ENCODE peak calls at places on chromosomes 2 and 18, in ten cellular contexts. One of them, this sample, is unnamed.

GRCh38 chr2:45045706-45046105 is 36.5 kb upstream of the SIX2 start:
- DNase-seq in psoas muscle: no peak
- DNase-seq in stomach: no peak
- DNase-seq in CD4-positive, alpha-beta T cell: no peak
- DNase-seq in CD8-positive, alpha-beta memory T cell: no peak
- DNase-seq in naive thymus-derived CD4-positive, alpha-beta T cell: no peak
- DNase-seq in right cardiac atrium: no peak
- DNase-seq in neuronal stem cell: no peak
- DNase-seq in breast epithelium: no peak
- DNase-seq in IMR-90: no peak
- DNase-seq in this sample: no peak

GRCh38 chr2:67259581-67260347 is 137.4 kb upstream of the ETAA1 start:
- DNase-seq in psoas muscle: no peak
- DNase-seq in stomach: no peak
- DNase-seq in CD4-positive, alpha-beta T cell: no peak
- DNase-seq in CD8-positive, alpha-beta memory T cell: no peak
- DNase-seq in naive thymus-derived CD4-positive, alpha-beta T cell: no peak
- DNase-seq in right cardiac atrium: peak
- DNase-seq in neuronal stem cell: no peak
- DNase-seq in breast epithelium: no peak
- DNase-seq in IMR-90: peak
- DNase-seq in this sample: no peak

GRCh38 chr2:141341444-141341843 is 789.4 kb downstream of the LRP1B start:
- DNase-seq in psoas muscle: no peak
- DNase-seq in stomach: no peak
- DNase-seq in CD4-positive, alpha-beta T cell: no peak
- DNase-seq in CD8-positive, alpha-beta memory T cell: no peak
- DNase-seq in naive thymus-derived CD4-positive, alpha-beta T cell: no peak
- DNase-seq in right cardiac atrium: no peak
- DNase-seq in neuronal stem cell: no peak
- DNase-seq in breast epithelium: no peak
- DNase-seq in IMR-90: peak
- DNase-seq in this sample: no peak

GRCh38 chr2:112634874-112635157 is 10.9 kb upstream of the SLC20A1 start:
- DNase-seq in psoas muscle: no peak
- DNase-seq in stomach: no peak
- DNase-seq in CD4-positive, alpha-beta T cell: no peak
- DNase-seq in CD8-positive, alpha-beta memory T cell: no peak
- DNase-seq in naive thymus-derived CD4-positive, alpha-beta T cell: no peak
- DNase-seq in right cardiac atrium: no peak
- DNase-seq in neuronal stem cell: no peak
- DNase-seq in breast epithelium: no peak
- DNase-seq in IMR-90: no peak
- DNase-seq in this sample: no peak

GRCh38 chr2:171598713-171599319 is 76.5 kb downstream of the CYBRD1 start:
- DNase-seq in psoas muscle: no peak
- DNase-seq in stomach: peak
- DNase-seq in CD4-positive, alpha-beta T cell: peak
- DNase-seq in CD8-positive, alpha-beta memory T cell: peak
- DNase-seq in naive thymus-derived CD4-positive, alpha-beta T cell: peak
- DNase-seq in right cardiac atrium: no peak
- DNase-seq in neuronal stem cell: peak
- DNase-seq in breast epithelium: no peak
- DNase-seq in IMR-90: peak
- DNase-seq in this sample: no peak

GRCh38 chr2:42914860-42915259 is 122.5 kb upstream of the HAAO start:
- DNase-seq in psoas muscle: no peak
- DNase-seq in stomach: no peak
- DNase-seq in CD4-positive, alpha-beta T cell: no peak
- DNase-seq in CD8-positive, alpha-beta memory T cell: no peak
- DNase-seq in naive thymus-derived CD4-positive, alpha-beta T cell: no peak
- DNase-seq in right cardiac atrium: no peak
- DNase-seq in neuronal stem cell: no peak
- DNase-seq in breast epithelium: no peak
- DNase-seq in IMR-90: no peak
- DNase-seq in this sample: no peak

GRCh38 chr2:172096661-172097547 is 5.8 kb downstream of the DLX2 start:
- DNase-seq in psoas muscle: no peak
- DNase-seq in stomach: no peak
- DNase-seq in CD4-positive, alpha-beta T cell: no peak
- DNase-seq in CD8-positive, alpha-beta memory T cell: no peak
- DNase-seq in naive thymus-derived CD4-positive, alpha-beta T cell: peak
- DNase-seq in right cardiac atrium: no peak
- DNase-seq in neuronal stem cell: peak
- DNase-seq in breast epithelium: no peak
- DNase-seq in IMR-90: peak
- DNase-seq in this sample: no peak

GRCh38 chr18:70981400-70982140 is 692.7 kb downstream of the SOCS6 start:
- DNase-seq in psoas muscle: no peak
- DNase-seq in stomach: no peak
- DNase-seq in CD4-positive, alpha-beta T cell: no peak
- DNase-seq in CD8-positive, alpha-beta memory T cell: no peak
- DNase-seq in naive thymus-derived CD4-positive, alpha-beta T cell: no peak
- DNase-seq in right cardiac atrium: no peak
- DNase-seq in neuronal stem cell: no peak
- DNase-seq in breast epithelium: no peak
- DNase-seq in IMR-90: no peak
- DNase-seq in this sample: no peak

GRCh38 chr18:53941601-53942335 is 282.7 kb downstream of the MBD2 start:
- DNase-seq in psoas muscle: no peak
- DNase-seq in stomach: no peak
- DNase-seq in CD4-positive, alpha-beta T cell: no peak
- DNase-seq in CD8-positive, alpha-beta memory T cell: no peak
- DNase-seq in naive thymus-derived CD4-positive, alpha-beta T cell: no peak
- DNase-seq in right cardiac atrium: no peak
- DNase-seq in neuronal stem cell: no peak
- DNase-seq in breast epithelium: no peak
- DNase-seq in IMR-90: no peak
- DNase-seq in this sample: no peak

GRCh38 chr2:226609361-226609760 is 190.3 kb downstream of the IRS1 start:
- DNase-seq in psoas muscle: no peak
- DNase-seq in stomach: no peak
- DNase-seq in CD4-positive, alpha-beta T cell: no peak
- DNase-seq in CD8-positive, alpha-beta memory T cell: no peak
- DNase-seq in naive thymus-derived CD4-positive, alpha-beta T cell: no peak
- DNase-seq in right cardiac atrium: no peak
- DNase-seq in neuronal stem cell: no peak
- DNase-seq in breast epithelium: no peak
- DNase-seq in IMR-90: peak
- DNase-seq in this sample: no peak

GRCh38 chr18:48019557-48019956 is 89.1 kb upstream of the SMAD2 start:
- DNase-seq in psoas muscle: no peak
- DNase-seq in stomach: peak
- DNase-seq in CD4-positive, alpha-beta T cell: no peak
- DNase-seq in CD8-positive, alpha-beta memory T cell: no peak
- DNase-seq in naive thymus-derived CD4-positive, alpha-beta T cell: no peak
- DNase-seq in right cardiac atrium: peak
- DNase-seq in neuronal stem cell: no peak
- DNase-seq in breast epithelium: no peak
- DNase-seq in IMR-90: no peak
- DNase-seq in this sample: no peak

GRCh38 chr2:133026536-133027177 is 356.7 kb upstream of the LYPD1 start:
- DNase-seq in psoas muscle: no peak
- DNase-seq in stomach: no peak
- DNase-seq in CD4-positive, alpha-beta T cell: no peak
- DNase-seq in CD8-positive, alpha-beta memory T cell: no peak
- DNase-seq in naive thymus-derived CD4-positive, alpha-beta T cell: no peak
- DNase-seq in right cardiac atrium: no peak
- DNase-seq in neuronal stem cell: peak
- DNase-seq in breast epithelium: no peak
- DNase-seq in IMR-90: peak
- DNase-seq in this sample: no peak

GRCh38 chr2:109648041-109648527 is 33.9 kb downstream of the SOWAHC start:
- DNase-seq in psoas muscle: no peak
- DNase-seq in stomach: no peak
- DNase-seq in CD4-positive, alpha-beta T cell: no peak
- DNase-seq in CD8-positive, alpha-beta memory T cell: no peak
- DNase-seq in naive thymus-derived CD4-positive, alpha-beta T cell: no peak
- DNase-seq in right cardiac atrium: no peak
- DNase-seq in neuronal stem cell: no peak
- DNase-seq in breast epithelium: peak
- DNase-seq in IMR-90: no peak
- DNase-seq in this sample: no peak

GRCh38 chr2:195482050-195482449 is 175.0 kb upstream of the SLC39A10 start:
- DNase-seq in psoas muscle: no peak
- DNase-seq in stomach: no peak
- DNase-seq in CD4-positive, alpha-beta T cell: no peak
- DNase-seq in CD8-positive, alpha-beta memory T cell: no peak
- DNase-seq in naive thymus-derived CD4-positive, alpha-beta T cell: no peak
- DNase-seq in right cardiac atrium: no peak
- DNase-seq in neuronal stem cell: no peak
- DNase-seq in breast epithelium: no peak
- DNase-seq in IMR-90: no peak
- DNase-seq in this sample: no peak
- H3K27ac ChIP-seq in psoas muscle: no peak
- H3K27ac ChIP-seq in stomach: no peak
- H3K27ac ChIP-seq in CD4-positive, alpha-beta T cell: no peak
- H3K27ac ChIP-seq in CD8-positive, alpha-beta memory T cell: no peak
- H3K27ac ChIP-seq in naive thymus-derived CD4-positive, alpha-beta T cell: no peak
- H3K27ac ChIP-seq in right cardiac atrium: no peak
- H3K27ac ChIP-seq in neuronal stem cell: no peak
- H3K27ac ChIP-seq in breast epithelium: no peak
- H3K27ac ChIP-seq in IMR-90: no peak
- H3K27ac ChIP-seq in this sample: no peak

DNA sequence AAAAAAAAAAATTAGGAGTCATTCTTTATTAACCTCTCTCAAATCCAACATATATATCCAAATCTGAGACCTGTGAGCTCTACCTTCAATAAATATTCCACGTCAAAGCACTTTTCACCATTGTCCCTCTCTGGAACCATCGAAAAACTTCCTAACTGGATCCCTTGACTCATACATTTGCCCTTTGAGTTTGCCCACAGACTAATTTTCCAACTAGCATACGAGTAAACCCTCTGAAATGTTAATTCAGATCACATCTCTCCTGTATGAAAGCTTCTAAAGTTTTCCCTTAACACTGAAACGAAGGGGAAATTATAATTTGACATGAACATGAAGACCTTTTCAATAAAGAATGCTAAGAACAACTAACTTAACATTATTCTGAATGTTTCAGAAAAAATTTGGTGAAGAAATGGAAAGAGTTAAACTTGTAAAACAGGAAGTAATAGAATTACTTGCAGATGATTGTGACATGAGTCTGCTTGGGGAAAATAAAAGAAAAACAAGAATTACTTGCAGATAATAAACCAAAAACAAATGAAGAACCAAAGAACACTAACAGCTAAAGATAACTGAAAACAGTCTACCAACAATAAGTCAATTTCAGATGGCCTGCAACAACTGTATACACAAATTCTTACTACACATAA is 110.6 kb downstream of the C2orf74 start:
- DNase-seq in psoas muscle: no peak
- DNase-seq in stomach: no peak
- DNase-seq in CD4-positive, alpha-beta T cell: no peak
- DNase-seq in CD8-positive, alpha-beta memory T cell: no peak
- DNase-seq in naive thymus-derived CD4-positive, alpha-beta T cell: no peak
- DNase-seq in right cardiac atrium: no peak
- DNase-seq in neuronal stem cell: no peak
- DNase-seq in breast epithelium: no peak
- DNase-seq in IMR-90: peak
- DNase-seq in this sample: no peak
- H3K27ac ChIP-seq in psoas muscle: no peak
- H3K27ac ChIP-seq in stomach: no peak
- H3K27ac ChIP-seq in CD4-positive, alpha-beta T cell: no peak
- H3K27ac ChIP-seq in CD8-positive, alpha-beta memory T cell: no peak
- H3K27ac ChIP-seq in naive thymus-derived CD4-positive, alpha-beta T cell: no peak
- H3K27ac ChIP-seq in right cardiac atrium: no peak
- H3K27ac ChIP-seq in neuronal stem cell: no peak
- H3K27ac ChIP-seq in breast epithelium: no peak
- H3K27ac ChIP-seq in IMR-90: no peak
- H3K27ac ChIP-seq in this sample: no peak

GRCh38 chr18:12438257-12438656 is 30.5 kb downstream of the PRELID3A start:
- DNase-seq in psoas muscle: no peak
- DNase-seq in stomach: no peak
- DNase-seq in CD4-positive, alpha-beta T cell: no peak
- DNase-seq in CD8-positive, alpha-beta memory T cell: no peak
- DNase-seq in naive thymus-derived CD4-positive, alpha-beta T cell: no peak
- DNase-seq in right cardiac atrium: no peak
- DNase-seq in neuronal stem cell: no peak
- DNase-seq in breast epithelium: no peak
- DNase-seq in IMR-90: no peak
- DNase-seq in this sample: no peak
- H3K27ac ChIP-seq in psoas muscle: no peak
- H3K27ac ChIP-seq in stomach: no peak
- H3K27ac ChIP-seq in CD4-positive, alpha-beta T cell: no peak
- H3K27ac ChIP-seq in CD8-positive, alpha-beta memory T cell: no peak
- H3K27ac ChIP-seq in naive thymus-derived CD4-positive, alpha-beta T cell: no peak
- H3K27ac ChIP-seq in right cardiac atrium: no peak
- H3K27ac ChIP-seq in neuronal stem cell: no peak
- H3K27ac ChIP-seq in breast epithelium: no peak
- H3K27ac ChIP-seq in IMR-90: no peak
- H3K27ac ChIP-seq in this sample: no peak

GRCh38 chr2:8676191-8676914 is 5.5 kb upstream of the ID2 start:
- DNase-seq in psoas muscle: peak
- DNase-seq in stomach: peak
- DNase-seq in CD4-positive, alpha-beta T cell: no peak
- DNase-seq in CD8-positive, alpha-beta memory T cell: no peak
- DNase-seq in naive thymus-derived CD4-positive, alpha-beta T cell: no peak
- DNase-seq in right cardiac atrium: peak
- DNase-seq in neuronal stem cell: peak
- DNase-seq in breast epithelium: peak
- DNase-seq in IMR-90: peak
- DNase-seq in this sample: peak
- H3K27ac ChIP-seq in psoas muscle: peak
- H3K27ac ChIP-seq in stomach: peak
- H3K27ac ChIP-seq in CD4-positive, alpha-beta T cell: no peak
- H3K27ac ChIP-seq in CD8-positive, alpha-beta memory T cell: peak
- H3K27ac ChIP-seq in naive thymus-derived CD4-positive, alpha-beta T cell: no peak
- H3K27ac ChIP-seq in right cardiac atrium: peak
- H3K27ac ChIP-seq in neuronal stem cell: no peak
- H3K27ac ChIP-seq in breast epithelium: peak
- H3K27ac ChIP-seq in IMR-90: peak
- H3K27ac ChIP-seq in this sample: peak

GRCh38 chr2:138247302-138247701 is 254.3 kb upstream of the SPOPL start:
- DNase-seq in psoas muscle: no peak
- DNase-seq in stomach: no peak
- DNase-seq in CD4-positive, alpha-beta T cell: no peak
- DNase-seq in CD8-positive, alpha-beta memory T cell: no peak
- DNase-seq in naive thymus-derived CD4-positive, alpha-beta T cell: no peak
- DNase-seq in right cardiac atrium: no peak
- DNase-seq in neuronal stem cell: no peak
- DNase-seq in breast epithelium: no peak
- DNase-seq in IMR-90: no peak
- DNase-seq in this sample: no peak
- H3K27ac ChIP-seq in psoas muscle: no peak
- H3K27ac ChIP-seq in stomach: no peak
- H3K27ac ChIP-seq in CD4-positive, alpha-beta T cell: no peak
- H3K27ac ChIP-seq in CD8-positive, alpha-beta memory T cell: no peak
- H3K27ac ChIP-seq in naive thymus-derived CD4-positive, alpha-beta T cell: no peak
- H3K27ac ChIP-seq in right cardiac atrium: no peak
- H3K27ac ChIP-seq in neuronal stem cell: no peak
- H3K27ac ChIP-seq in breast epithelium: no peak
- H3K27ac ChIP-seq in IMR-90: no peak
- H3K27ac ChIP-seq in this sample: no peak

GRCh38 chr18:67600781-67601180 is 84.3 kb upstream of the DSEL start:
- DNase-seq in psoas muscle: no peak
- DNase-seq in stomach: no peak
- DNase-seq in CD4-positive, alpha-beta T cell: no peak
- DNase-seq in CD8-positive, alpha-beta memory T cell: no peak
- DNase-seq in naive thymus-derived CD4-positive, alpha-beta T cell: no peak
- DNase-seq in right cardiac atrium: no peak
- DNase-seq in neuronal stem cell: no peak
- DNase-seq in breast epithelium: no peak
- DNase-seq in IMR-90: peak
- DNase-seq in this sample: no peak
- H3K27ac ChIP-seq in psoas muscle: no peak
- H3K27ac ChIP-seq in stomach: no peak
- H3K27ac ChIP-seq in CD4-positive, alpha-beta T cell: no peak
- H3K27ac ChIP-seq in CD8-positive, alpha-beta memory T cell: no peak
- H3K27ac ChIP-seq in naive thymus-derived CD4-positive, alpha-beta T cell: no peak
- H3K27ac ChIP-seq in right cardiac atrium: no peak
- H3K27ac ChIP-seq in neuronal stem cell: no peak
- H3K27ac ChIP-seq in breast epithelium: no peak
- H3K27ac ChIP-seq in IMR-90: no peak
- H3K27ac ChIP-seq in this sample: no peak